ENCODE peak calls at places on chromosome 2, in four cellular contexts. Z is ovary; H is activated CD4-positive, alpha-beta T cell treated with anti-CD3 and anti-CD28 coated beads, Interleukin-2, amount 50 U/mL, for 24 hours; C is NCI-H748 treated with DMSO at 0.1 percent for 48 hours. K is an unnamed sample.

GRCh38 chr2:118835739-118836410 is 11.6 kb downstream of the EN1 start:
- DNase-seq in Z (no peak), H (no peak), C (no peak), K (no peak)

GRCh38 chr2:166332049-166332448 is 43.7 kb downstream of the SCN9A start:
- DNase-seq in H (no peak), Z (no peak), C (no peak), K (no peak)

GRCh38 chr2:127437781-127438726 is 19.8 kb downstream of the PROC start:
- DNase-seq in H (no peak), Z (no peak), C (no peak), K (no peak)

GRCh38 chr2:159249955-159250723 is 36.4 kb downstream of the WDSUB1 start:
- DNase-seq in C (no peak), H (no peak), Z (no peak), K (no peak)

GRCh38 chr2:119487434-119488244 is 36.6 kb downstream of the SCTR start:
- DNase-seq in Z (no peak), C (no peak), H (no peak), K (no peak)

GRCh38 chr2:223635080-223635479 is 32.9 kb upstream of the SCG2 start:
- DNase-seq in H (no peak), Z (no peak), C (no peak), K (no peak)

GRCh38 chr2:54956392-54956722 is 93.9 kb downstream of the RTN4 start:
- DNase-seq in H (no peak), C (no peak), Z (no peak), K (no peak)

GRCh38 chr2:48589170-48589767 is 28.4 kb upstream of the GTF2A1L start:
- DNase-seq in C (peak; percentile 10), Z (peak; percentile 20), H (no peak), K (no peak)

GRCh38 chr2:203175371-203175770 is 63.4 kb upstream of the CYP20A1 start:
- DNase-seq in Z (no peak), C (no peak), H (no peak), K (no peak)

GRCh38 chr2:236820763-236821344 is 251.2 kb downstream of the ACKR3 start:
- DNase-seq in C (no peak), H (no peak), Z (no peak), K (no peak)

GRCh38 chr2:192245329-192245728 is 50.6 kb upstream of the TMEFF2 start:
- DNase-seq in H (no peak), C (no peak), Z (no peak), K (no peak)

GRCh38 chr2:225566798-225567197 is 167.3 kb downstream of the NYAP2 start:
- DNase-seq in C (peak; percentile 86), Z (no peak), H (no peak), K (no peak)

GRCh38 chr2:65329551-65329950 is 101.9 kb downstream of the ACTR2 start:
- DNase-seq in C (peak; percentile 1), H (no peak), Z (no peak), K (no peak)

GRCh38 chr2:85243101-85244072 is 84.4 kb downstream of the TGOLN2 start:
- DNase-seq in Z (no peak), H (no peak), C (no peak), K (no peak)

GRCh38 chr2:200618590-200619021 is 32.8 kb downstream of the AOX1 start:
- DNase-seq in Z (peak; percentile 14), H (no peak), C (no peak), K (no peak)

GRCh38 chr2:100820346-100821254 is 661 bp downstream of the NPAS2 start:
- DNase-seq in H (no peak), C (no peak), Z (no peak), K (no peak)

GRCh38 chr2:58042486-58042970 is 4.1 kb upstream of the VRK2 start:
- DNase-seq in H (peak; percentile 53), Z (no peak), C (peak; percentile 42), K (no peak)

GRCh38 chr2:142778289-142778688 is 99.2 kb upstream of the KYNU start:
- DNase-seq in Z (no peak), C (no peak), H (no peak), K (no peak)

K was measured in stimulated activated CD4-positive, alpha-beta T cell treated with anti-CD3 and anti-CD28 coated beads, TNF-alpha, amount 100 ng/mL, for 1 hour.